ENCODE peak calls at places on chromosomes 6 and 20, in seven cellular contexts. One of them, this sample, is unnamed.

GRCh38 chr20:59774204-59774641 is 159.2 kb downstream of the SYCP2 start:
- DNase-seq in left lung: no peak
- DNase-seq in GM06990: no peak
- DNase-seq in heart right ventricle: no peak
- DNase-seq in B cell: no peak
- DNase-seq in ovary: no peak
- DNase-seq in CD8-positive, alpha-beta T cell: no peak
- DNase-seq in this sample: no peak

GRCh38 chr6:39029156-39030011 is 19.2 kb upstream of the GLP1R start:
- DNase-seq in left lung: no peak
- DNase-seq in GM06990: no peak
- DNase-seq in heart right ventricle: peak; percentile 16
- DNase-seq in B cell: no peak
- DNase-seq in ovary: no peak
- DNase-seq in CD8-positive, alpha-beta T cell: no peak
- DNase-seq in this sample: no peak

GRCh38 chr6:25153079-25153478 is 126.1 kb upstream of the CARMIL1 start:
- DNase-seq in left lung: no peak
- DNase-seq in GM06990: no peak
- DNase-seq in heart right ventricle: no peak
- DNase-seq in B cell: no peak
- DNase-seq in ovary: no peak
- DNase-seq in CD8-positive, alpha-beta T cell: no peak
- DNase-seq in this sample: no peak

GRCh38 chr6:3267162-3267561 is 8.4 kb downstream of the PSMG4 start:
- DNase-seq in left lung: peak; percentile 66
- DNase-seq in GM06990: no peak
- DNase-seq in heart right ventricle: no peak
- DNase-seq in B cell: no peak
- DNase-seq in ovary: no peak
- DNase-seq in CD8-positive, alpha-beta T cell: no peak
- DNase-seq in this sample: no peak

GRCh38 chr6:116210750-116211425 is 43.0 kb downstream of the TSPYL4 start:
- DNase-seq in left lung: peak; percentile 42
- DNase-seq in GM06990: no peak
- DNase-seq in heart right ventricle: peak; percentile 45
- DNase-seq in B cell: no peak
- DNase-seq in ovary: no peak
- DNase-seq in CD8-positive, alpha-beta T cell: no peak
- DNase-seq in this sample: no peak

GRCh38 chr6:144352310-144352709 is 67.2 kb downstream of the UTRN start:
- DNase-seq in left lung: no peak
- DNase-seq in GM06990: no peak
- DNase-seq in heart right ventricle: no peak
- DNase-seq in B cell: peak; percentile 51
- DNase-seq in ovary: no peak
- DNase-seq in CD8-positive, alpha-beta T cell: no peak
- DNase-seq in this sample: no peak

GRCh38 chr20:18252597-18253451 is 35.5 kb upstream of the ZNF133 start:
- DNase-seq in left lung: peak; percentile 35
- DNase-seq in GM06990: no peak
- DNase-seq in heart right ventricle: no peak
- DNase-seq in B cell: no peak
- DNase-seq in ovary: no peak
- DNase-seq in CD8-positive, alpha-beta T cell: no peak
- DNase-seq in this sample: no peak

GRCh38 chr6:4664117-4664626 is 112.0 kb upstream of the CDYL start:
- DNase-seq in left lung: no peak
- DNase-seq in GM06990: no peak
- DNase-seq in heart right ventricle: peak; percentile 64
- DNase-seq in B cell: no peak
- DNase-seq in ovary: peak; percentile 69
- DNase-seq in CD8-positive, alpha-beta T cell: no peak
- DNase-seq in this sample: peak; percentile 51

GRCh38 chr20:16469395-16469905 is 103.8 kb downstream of the KIF16B start:
- DNase-seq in left lung: no peak
- DNase-seq in GM06990: no peak
- DNase-seq in heart right ventricle: no peak
- DNase-seq in B cell: no peak
- DNase-seq in ovary: no peak
- DNase-seq in CD8-positive, alpha-beta T cell: no peak
- DNase-seq in this sample: no peak

GRCh38 chr20:44736170-44737021 is 9.3 kb upstream of the KCNK15 start:
- DNase-seq in left lung: no peak
- DNase-seq in GM06990: no peak
- DNase-seq in heart right ventricle: no peak
- DNase-seq in B cell: no peak
- DNase-seq in ovary: peak; percentile 58
- DNase-seq in CD8-positive, alpha-beta T cell: no peak
- DNase-seq in this sample: no peak

GRCh38 chr20:64053841-64054661 is 4.6 kb upstream of the SOX18 start:
- DNase-seq in left lung: no peak
- DNase-seq in GM06990: no peak
- DNase-seq in heart right ventricle: peak; percentile 80
- DNase-seq in B cell: no peak
- DNase-seq in ovary: no peak
- DNase-seq in CD8-positive, alpha-beta T cell: no peak
- DNase-seq in this sample: no peak

GRCh38 chr6:39476151-39476550 is 153.6 kb upstream of the KCNK16 start:
- DNase-seq in left lung: no peak
- DNase-seq in GM06990: no peak
- DNase-seq in heart right ventricle: no peak
- DNase-seq in B cell: no peak
- DNase-seq in ovary: no peak
- DNase-seq in CD8-positive, alpha-beta T cell: no peak
- DNase-seq in this sample: no peak

GRCh38 chr6:38367231-38367630 is 272.5 kb downstream of the BTBD9 start:
- DNase-seq in left lung: no peak
- DNase-seq in GM06990: no peak
- DNase-seq in heart right ventricle: no peak
- DNase-seq in B cell: no peak
- DNase-seq in ovary: no peak
- DNase-seq in CD8-positive, alpha-beta T cell: no peak
- DNase-seq in this sample: no peak

GRCh38 chr20:2374346-2375125 is 6.2 kb upstream of the TGM6 start:
- DNase-seq in left lung: no peak
- DNase-seq in GM06990: no peak
- DNase-seq in heart right ventricle: no peak
- DNase-seq in B cell: no peak
- DNase-seq in ovary: no peak
- DNase-seq in CD8-positive, alpha-beta T cell: no peak
- DNase-seq in this sample: no peak

GRCh38 chr20:8385247-8385646 is 253.2 kb downstream of the PLCB1 start:
- DNase-seq in left lung: no peak
- DNase-seq in GM06990: no peak
- DNase-seq in heart right ventricle: peak; percentile 31
- DNase-seq in B cell: no peak
- DNase-seq in ovary: no peak
- DNase-seq in CD8-positive, alpha-beta T cell: no peak
- DNase-seq in this sample: no peak

GRCh38 chr6:28683945-28684538 is 158.4 kb downstream of the GPX5 start:
- DNase-seq in left lung: no peak
- DNase-seq in GM06990: no peak
- DNase-seq in heart right ventricle: no peak
- DNase-seq in B cell: no peak
- DNase-seq in ovary: no peak
- DNase-seq in CD8-positive, alpha-beta T cell: peak; percentile 2
- DNase-seq in this sample: no peak

GRCh38 chr6:167860546-167861226 is 34.0 kb downstream of the AFDN start:
- DNase-seq in left lung: no peak
- DNase-seq in GM06990: no peak
- DNase-seq in heart right ventricle: no peak
- DNase-seq in B cell: no peak
- DNase-seq in ovary: no peak
- DNase-seq in CD8-positive, alpha-beta T cell: no peak
- DNase-seq in this sample: no peak
- TF ChIP-seq CTCF in left lung: no peak
- TF ChIP-seq CTCF in GM06990: no peak
- TF ChIP-seq CTCF in heart right ventricle: no peak
- TF ChIP-seq CTCF in B cell: no peak
- TF ChIP-seq CTCF in ovary: no peak
- TF ChIP-seq CTCF in CD8-positive, alpha-beta T cell: no peak
- TF ChIP-seq CTCF in this sample: no peak

DNA sequence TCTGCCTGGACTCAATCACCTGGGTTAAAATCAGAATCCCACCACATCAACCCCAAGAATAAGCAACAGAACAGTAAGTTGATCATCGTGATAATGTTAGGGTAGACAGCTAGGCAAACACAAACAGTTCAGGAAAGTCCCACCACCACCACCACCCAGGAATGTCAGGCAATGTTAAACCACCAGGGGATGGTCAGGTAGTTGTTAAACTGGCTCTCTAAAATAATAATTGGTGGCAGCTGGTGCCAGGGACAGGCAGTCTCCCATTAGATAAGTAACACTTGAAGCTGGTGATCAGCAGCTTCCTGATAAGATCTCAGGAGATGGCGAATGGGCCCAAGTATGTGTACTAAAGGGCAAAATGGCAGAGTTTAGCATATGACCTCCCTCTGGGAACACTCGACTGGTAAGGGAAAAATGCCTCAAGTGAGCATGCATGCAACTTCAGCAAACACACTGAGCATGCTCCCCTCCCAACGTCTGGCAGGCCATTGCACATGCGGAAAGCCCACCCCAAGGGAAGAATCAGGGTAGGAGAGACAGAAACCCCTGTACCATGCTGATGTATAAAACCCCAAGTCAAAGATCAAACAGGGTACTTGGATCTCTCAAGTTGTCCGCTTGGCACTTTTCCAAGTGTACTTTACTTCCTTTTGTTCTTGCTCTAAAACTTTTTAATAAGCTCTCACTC is 66.6 kb downstream of the IPCEF1 start:
- DNase-seq in left lung: no peak
- DNase-seq in GM06990: no peak
- DNase-seq in heart right ventricle: no peak
- DNase-seq in B cell: no peak
- DNase-seq in ovary: no peak
- DNase-seq in CD8-positive, alpha-beta T cell: no peak
- DNase-seq in this sample: no peak
- TF ChIP-seq CTCF in left lung: no peak
- TF ChIP-seq CTCF in GM06990: no peak
- TF ChIP-seq CTCF in heart right ventricle: no peak
- TF ChIP-seq CTCF in B cell: no peak
- TF ChIP-seq CTCF in ovary: no peak
- TF ChIP-seq CTCF in CD8-positive, alpha-beta T cell: no peak
- TF ChIP-seq CTCF in this sample: no peak

GRCh38 chr6:69427882-69428281 is 368.9 kb downstream of the LMBRD1 start:
- DNase-seq in left lung: no peak
- DNase-seq in GM06990: no peak
- DNase-seq in heart right ventricle: no peak
- DNase-seq in B cell: no peak
- DNase-seq in ovary: no peak
- DNase-seq in CD8-positive, alpha-beta T cell: no peak
- DNase-seq in this sample: no peak
- TF ChIP-seq CTCF in left lung: no peak
- TF ChIP-seq CTCF in GM06990: no peak
- TF ChIP-seq CTCF in heart right ventricle: no peak
- TF ChIP-seq CTCF in B cell: no peak
- TF ChIP-seq CTCF in ovary: no peak
- TF ChIP-seq CTCF in CD8-positive, alpha-beta T cell: no peak
- TF ChIP-seq CTCF in this sample: no peak

DNA sequence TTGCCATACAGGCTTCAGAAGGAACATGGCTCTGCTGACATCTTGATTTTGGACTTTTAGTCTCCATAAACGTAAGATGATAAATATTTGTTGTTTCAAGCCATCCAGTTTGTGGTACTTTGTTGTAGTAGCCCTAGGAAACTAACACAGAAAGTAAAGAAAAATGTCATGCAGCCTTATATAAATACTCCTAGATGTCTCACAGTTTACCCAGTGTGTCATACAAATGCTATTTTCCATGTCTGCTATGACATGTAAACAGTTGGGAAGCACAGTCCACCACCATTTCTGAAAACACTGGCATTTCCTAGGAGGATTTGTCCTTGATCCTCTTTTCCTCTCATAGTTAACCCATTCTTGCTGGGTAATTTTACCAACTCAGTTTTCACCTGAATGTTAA is 30.6 kb upstream of the ME1 start:
- DNase-seq in left lung: no peak
- DNase-seq in GM06990: no peak
- DNase-seq in heart right ventricle: no peak
- DNase-seq in B cell: no peak
- DNase-seq in ovary: no peak
- DNase-seq in CD8-positive, alpha-beta T cell: no peak
- DNase-seq in this sample: no peak
- TF ChIP-seq CTCF in left lung: no peak
- TF ChIP-seq CTCF in GM06990: no peak
- TF ChIP-seq CTCF in heart right ventricle: no peak
- TF ChIP-seq CTCF in B cell: no peak
- TF ChIP-seq CTCF in ovary: no peak
- TF ChIP-seq CTCF in CD8-positive, alpha-beta T cell: no peak
- TF ChIP-seq CTCF in this sample: no peak

DNA sequence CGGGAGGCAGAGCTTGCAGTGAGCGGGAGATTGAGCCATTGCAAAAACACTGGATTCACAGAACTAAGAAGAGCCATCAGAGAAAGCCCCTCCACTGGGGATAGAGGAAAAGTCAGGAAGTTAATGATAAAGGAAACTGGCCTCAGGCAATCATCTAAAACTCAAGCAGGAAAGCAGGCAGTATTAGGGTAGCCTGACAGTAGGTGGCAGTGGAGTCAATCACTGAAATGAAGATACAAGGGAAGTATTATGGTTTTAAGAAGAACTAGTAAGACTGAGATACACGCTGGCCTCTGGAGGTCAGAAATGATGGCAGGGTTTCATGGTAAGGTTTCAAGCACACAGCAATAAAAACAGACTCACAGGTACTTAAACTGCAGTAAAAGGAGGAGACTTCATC is 578.3 kb downstream of the HACE1 start:
- DNase-seq in left lung: no peak
- DNase-seq in GM06990: no peak
- DNase-seq in heart right ventricle: no peak
- DNase-seq in B cell: no peak
- DNase-seq in ovary: no peak
- DNase-seq in CD8-positive, alpha-beta T cell: no peak
- DNase-seq in this sample: no peak
- TF ChIP-seq CTCF in left lung: no peak
- TF ChIP-seq CTCF in GM06990: peak; percentile 28
- TF ChIP-seq CTCF in heart right ventricle: no peak
- TF ChIP-seq CTCF in B cell: no peak
- TF ChIP-seq CTCF in ovary: no peak
- TF ChIP-seq CTCF in CD8-positive, alpha-beta T cell: no peak
- TF ChIP-seq CTCF in this sample: no peak

GRCh38 chr6:143232849-143233248 is 172.2 kb downstream of the AIG1 start:
- DNase-seq in left lung: no peak
- DNase-seq in GM06990: peak; percentile 9
- DNase-seq in heart right ventricle: peak; percentile 27
- DNase-seq in B cell: no peak
- DNase-seq in ovary: no peak
- DNase-seq in CD8-positive, alpha-beta T cell: no peak
- DNase-seq in this sample: no peak
- TF ChIP-seq CTCF in left lung: peak; percentile 34
- TF ChIP-seq CTCF in GM06990: peak; percentile 74
- TF ChIP-seq CTCF in heart right ventricle: peak; percentile 42
- TF ChIP-seq CTCF in B cell: no peak
- TF ChIP-seq CTCF in ovary: no peak
- TF ChIP-seq CTCF in CD8-positive, alpha-beta T cell: no peak
- TF ChIP-seq CTCF in this sample: peak; percentile 77

DNA sequence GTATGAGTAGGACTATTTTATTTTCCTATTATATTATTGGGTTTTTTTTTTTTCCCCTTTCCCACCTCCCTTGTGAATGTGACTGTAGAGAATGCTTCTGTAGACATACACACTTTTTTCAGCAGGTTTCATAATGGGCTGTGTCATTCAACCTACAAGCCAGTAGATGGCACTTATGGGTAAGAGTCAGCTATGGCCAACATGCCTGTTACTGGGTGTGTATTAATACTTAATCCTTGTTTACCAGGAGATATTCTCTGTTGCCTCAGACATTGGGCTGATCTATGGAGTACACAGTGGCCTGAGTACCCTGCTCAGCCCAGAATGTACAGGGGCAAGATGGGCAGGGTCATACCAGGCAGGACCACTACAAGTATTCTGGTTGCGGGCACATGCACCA is 382.5 kb downstream of the EPHA7 start:
- DNase-seq in left lung: no peak
- DNase-seq in GM06990: no peak
- DNase-seq in heart right ventricle: no peak
- DNase-seq in B cell: no peak
- DNase-seq in ovary: no peak
- DNase-seq in CD8-positive, alpha-beta T cell: no peak
- DNase-seq in this sample: no peak
- TF ChIP-seq CTCF in left lung: no peak
- TF ChIP-seq CTCF in GM06990: peak; percentile 19
- TF ChIP-seq CTCF in heart right ventricle: peak; percentile 26
- TF ChIP-seq CTCF in B cell: no peak
- TF ChIP-seq CTCF in ovary: no peak
- TF ChIP-seq CTCF in CD8-positive, alpha-beta T cell: no peak
- TF ChIP-seq CTCF in this sample: no peak